ENCODE peak calls at places on chromosomes 16 and 17, in four cellular contexts. T is tibial nerve, E is endodermal cell, L is PC-9. Q is an unnamed sample.

GRCh38 chr16:46691720-46692119 is 2.3 kb downstream of the ORC6 start:
- DNase-seq in T (no peak), L (no peak), E (no peak), Q (no peak)

GRCh38 chr16:22397931-22398330 is 23.5 kb upstream of the CDR2 start:
- DNase-seq in E (no peak), L (no peak), T (no peak), Q (no peak)

GRCh38 chr17:31627960-31628359 is 231.1 kb downstream of the COPRS start:
- DNase-seq in E (no peak), T (no peak), L (no peak), Q (no peak)

GRCh38 chr16:88023786-88024185 is 72.6 kb downstream of the BANP start:
- DNase-seq in E (no peak), L (no peak), T (no peak), Q (no peak)

GRCh38 chr16:71919033-71919432 is 23.7 kb downstream of the IST1 start:
- DNase-seq in T (no peak), E (no peak), L (no peak), Q (no peak)

GRCh38 chr17:29251969-29252866 is 5.6 kb downstream of the CRYBA1 start:
- DNase-seq in L (no peak), E (no peak), T (no peak), Q (no peak)

GRCh38 chr16:57999971-58000705 is at the start of gene ZNF319:
- DNase-seq in E (peak), L (no peak), T (no peak), Q (no peak)

GRCh38 chr16:10519929-10520868 is 60.2 kb downstream of the EMP2 start:
- DNase-seq in T (no peak), E (no peak), L (no peak), Q (no peak)

GRCh38 chr17:77204531-77204930 is 63.8 kb downstream of the SEC14L1 start:
- DNase-seq in E (no peak), T (no peak), L (no peak), Q (no peak)

GRCh38 chr17:77206557-77206956 is 65.8 kb downstream of the SEC14L1 start:
- DNase-seq in E (no peak), T (no peak), L (no peak), Q (no peak)

GRCh38 chr17:77206125-77206523 is 65.4 kb downstream of the SEC14L1 start:
- DNase-seq in E (no peak), L (no peak), T (no peak), Q (no peak)

GRCh38 chr17:77203846-77204245 is 63.1 kb downstream of the SEC14L1 start:
- DNase-seq in T (no peak), E (no peak), L (no peak), Q (no peak)

GRCh38 chr17:77205396-77206124 is 64.8 kb downstream of the SEC14L1 start:
- DNase-seq in T (no peak), E (no peak), L (no peak), Q (no peak)
- H3K4me3 ChIP-seq in T (no peak), E (no peak), L (no peak), Q (no peak)

GRCh38 chr17:49742256-49742655 is 21.7 kb downstream of the FAM117A start:
- DNase-seq in T (no peak), E (no peak), L (no peak), Q (no peak)

GRCh38 chr17:49741692-49742076 is 22.2 kb downstream of the FAM117A start:
- DNase-seq in T (no peak), E (no peak), L (no peak), Q (no peak)

GRCh38 chr17:49738456-49739163 is 25.3 kb downstream of the FAM117A start:
- DNase-seq in E (no peak), T (no peak), L (no peak), Q (no peak)

GRCh38 chr17:49739662-49740271 is 24.2 kb downstream of the FAM117A start:
- DNase-seq in L (peak), T (peak), E (no peak), Q (peak)

GRCh38 chr17:49741009-49741691 is 22.8 kb downstream of the FAM117A start:
- DNase-seq in E (no peak), T (no peak), L (no peak), Q (no peak)
- H3K4me3 ChIP-seq in E (no peak), T (no peak), L (no peak), Q (peak)

DNA sequence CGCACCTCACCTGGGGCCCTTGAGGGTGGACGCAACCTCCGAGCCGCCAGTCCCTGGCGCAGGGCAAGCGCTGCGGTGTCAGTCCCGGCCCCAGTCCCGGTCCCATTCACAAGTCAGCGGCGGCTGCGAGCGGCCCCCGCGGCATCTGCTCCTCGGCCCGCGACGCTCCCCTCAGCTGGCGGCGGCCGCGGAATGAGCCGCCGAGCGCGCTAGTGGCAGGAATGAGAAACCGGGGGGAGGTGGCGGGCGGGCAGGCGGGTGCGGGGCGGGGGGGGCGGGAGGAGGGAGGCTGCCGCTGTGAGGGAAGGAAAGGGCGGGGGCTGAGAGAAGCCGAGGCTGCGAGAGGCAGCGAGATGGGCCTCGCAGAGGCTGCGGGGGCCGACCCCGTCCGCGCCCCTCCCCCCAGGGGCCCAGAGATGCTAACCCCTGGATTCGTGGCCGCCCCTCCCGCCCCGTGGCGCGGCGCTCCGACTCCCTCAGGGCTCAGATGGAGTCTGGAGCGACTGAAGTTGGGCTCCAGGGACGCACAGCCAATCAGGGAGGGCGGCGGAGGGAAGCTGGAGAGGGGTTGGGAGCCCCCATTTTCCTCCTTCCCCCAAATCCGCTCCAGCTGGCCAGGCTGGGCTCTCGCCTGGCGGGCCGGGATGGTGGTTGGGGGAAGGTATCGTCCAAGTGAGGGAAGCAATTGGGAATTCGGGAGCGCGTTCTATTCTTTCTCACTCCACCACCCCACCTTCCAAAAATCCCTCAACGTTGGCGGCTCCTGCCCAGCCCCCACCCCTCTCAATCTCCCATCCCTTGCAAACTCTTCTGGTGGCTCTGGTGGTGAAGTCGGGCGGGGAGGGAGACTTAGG is at the start of gene CDH11:
- DNase-seq in L (no peak), E (peak), T (peak), Q (no peak)
- H3K4me3 ChIP-seq in L (no peak), E (peak), T (peak), Q (no peak)

GRCh38 chr17:79005063-79005861 is 4.3 kb downstream of the CANT1 start:
- DNase-seq in L (peak), E (peak), T (no peak), Q (no peak)
- H3K4me3 ChIP-seq in L (peak), E (no peak), T (no peak), Q (no peak)

DNA sequence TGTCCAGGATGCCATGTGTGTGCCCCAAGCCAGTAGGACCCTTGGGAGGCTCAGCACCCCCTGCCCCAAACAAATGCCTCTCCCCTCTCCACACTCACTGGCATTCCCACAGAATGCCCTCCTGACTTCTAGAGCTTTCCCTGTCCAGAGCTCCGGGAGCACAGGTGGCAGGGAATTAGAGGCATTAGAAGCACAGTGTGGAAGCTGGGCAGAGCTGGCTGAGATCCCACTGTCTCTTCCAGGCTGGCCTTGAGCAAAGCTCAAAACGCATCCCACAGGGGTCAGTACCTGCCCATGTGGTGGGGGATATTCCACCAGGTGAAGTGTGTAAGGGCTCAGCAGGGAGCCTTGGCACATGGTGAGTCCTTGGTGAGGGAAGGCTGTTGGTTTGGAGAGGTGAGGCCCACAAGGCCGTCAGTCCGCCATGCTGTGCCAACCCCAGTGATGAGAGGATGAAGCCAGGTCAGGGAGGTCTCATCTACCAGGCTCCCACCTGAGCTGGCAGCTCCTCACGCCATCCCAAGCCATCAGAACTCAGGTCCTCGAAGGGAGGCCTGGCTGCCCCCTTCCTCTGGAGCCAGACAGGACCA is 18.1 kb downstream of the ENDOV start:
- DNase-seq in L (no peak), E (no peak), T (no peak), Q (no peak)
- H3K4me3 ChIP-seq in L (no peak), E (no peak), T (no peak), Q (no peak)

GRCh38 chr17:66398059-66398458 is 95.6 kb downstream of the PRKCA start:
- DNase-seq in T (no peak), L (no peak), E (no peak), Q (no peak)

GRCh38 chr17:66401364-66401763 is 99.0 kb downstream of the PRKCA start:
- DNase-seq in T (no peak), L (no peak), E (no peak), Q (no peak)

GRCh38 chr17:66400698-66401097 is 98.3 kb downstream of the PRKCA start:
- DNase-seq in T (no peak), L (no peak), E (no peak), Q (no peak)

GRCh38 chr17:66398617-66399016 is 96.2 kb downstream of the PRKCA start:
- DNase-seq in E (no peak), L (no peak), T (no peak), Q (no peak)

DNA sequence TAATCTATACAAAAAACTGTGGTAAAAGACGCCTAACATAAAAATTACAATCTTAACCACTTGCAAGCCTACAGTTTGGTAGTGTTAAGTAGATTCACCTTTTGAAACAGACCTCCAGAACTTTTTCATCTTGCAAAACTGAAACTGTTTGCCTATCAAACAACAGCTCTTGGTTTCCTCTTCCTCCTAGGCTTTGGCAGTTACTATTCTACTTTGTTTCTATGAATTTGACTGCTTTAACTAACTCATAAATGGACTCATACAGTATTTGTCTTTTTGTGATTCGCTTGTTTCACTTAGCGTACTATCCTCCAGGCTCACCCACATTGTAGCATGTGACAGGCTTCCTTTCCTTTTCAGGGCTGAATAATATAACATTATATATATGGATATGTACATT is 97.0 kb downstream of the PRKCA start:
- DNase-seq in L (no peak), E (no peak), T (no peak), Q (no peak)
- H3K4me3 ChIP-seq in L (no peak), E (no peak), T (no peak), Q (peak)

GRCh38 chr16:29811896-29812665 is at the start of gene PRRT2:
- DNase-seq in E (peak), L (peak), T (peak), Q (no peak)
- H3K4me3 ChIP-seq in E (peak), L (peak), T (peak), Q (peak)

Q was measured in effector memory CD4-positive, alpha-beta T cell.